ENCODE peak calls at places on chromosomes 11 and 22, in eight cellular contexts. One of them, this sample, is unnamed.

GRCh38 chr22:27004434-27004833 is 347.0 kb downstream of the MIAT start:
- DNase-seq in heart right ventricle: no peak
- DNase-seq in GM12864: no peak
- DNase-seq in colonic mucosa: no peak
- DNase-seq in WTC11: no peak
- DNase-seq in esophagus squamous epithelium: no peak
- DNase-seq in breast epithelium: no peak
- DNase-seq in AG04450: no peak
- DNase-seq in this sample: no peak

GRCh38 chr11:79950741-79951140 is 509.9 kb upstream of the TENM4 start:
- DNase-seq in heart right ventricle: no peak
- DNase-seq in WTC11: no peak
- DNase-seq in colonic mucosa: no peak
- DNase-seq in esophagus squamous epithelium: no peak
- DNase-seq in breast epithelium: no peak
- DNase-seq in AG04450: no peak
- DNase-seq in GM12864: no peak
- DNase-seq in this sample: no peak

GRCh38 chr22:45968003-45968650 is 8.8 kb downstream of the WNT7B start:
- DNase-seq in AG04450: no peak
- DNase-seq in breast epithelium: no peak
- DNase-seq in WTC11: no peak
- DNase-seq in GM12864: no peak
- DNase-seq in heart right ventricle: no peak
- DNase-seq in colonic mucosa: no peak
- DNase-seq in esophagus squamous epithelium: no peak
- DNase-seq in this sample: no peak

GRCh38 chr11:120203626-120204025 is 7.2 kb upstream of the OAF start:
- DNase-seq in GM12864: no peak
- DNase-seq in colonic mucosa: no peak
- DNase-seq in breast epithelium: no peak
- DNase-seq in WTC11: no peak
- DNase-seq in AG04450: no peak
- DNase-seq in esophagus squamous epithelium: no peak
- DNase-seq in heart right ventricle: no peak
- DNase-seq in this sample: peak

GRCh38 chr11:12137938-12138731 is 27.7 kb downstream of the MICAL2 start:
- DNase-seq in WTC11: no peak
- DNase-seq in heart right ventricle: no peak
- DNase-seq in breast epithelium: no peak
- DNase-seq in colonic mucosa: no peak
- DNase-seq in esophagus squamous epithelium: no peak
- DNase-seq in AG04450: peak
- DNase-seq in GM12864: no peak
- DNase-seq in this sample: peak

GRCh38 chr22:45051419-45051818 is 41.6 kb upstream of the PHF21B start:
- DNase-seq in AG04450: no peak
- DNase-seq in WTC11: no peak
- DNase-seq in esophagus squamous epithelium: no peak
- DNase-seq in colonic mucosa: no peak
- DNase-seq in GM12864: no peak
- DNase-seq in breast epithelium: no peak
- DNase-seq in heart right ventricle: no peak
- DNase-seq in this sample: no peak

GRCh38 chr22:36327922-36328551 is 59.7 kb downstream of the MYH9 start:
- DNase-seq in heart right ventricle: peak
- DNase-seq in colonic mucosa: no peak
- DNase-seq in esophagus squamous epithelium: no peak
- DNase-seq in breast epithelium: no peak
- DNase-seq in GM12864: no peak
- DNase-seq in WTC11: no peak
- DNase-seq in AG04450: peak
- DNase-seq in this sample: no peak

GRCh38 chr22:47396515-47396914 is 634.1 kb downstream of the TBC1D22A start:
- DNase-seq in GM12864: no peak
- DNase-seq in WTC11: no peak
- DNase-seq in heart right ventricle: no peak
- DNase-seq in esophagus squamous epithelium: no peak
- DNase-seq in colonic mucosa: no peak
- DNase-seq in AG04450: no peak
- DNase-seq in breast epithelium: no peak
- DNase-seq in this sample: no peak

GRCh38 chr11:18371279-18371678 is 23.1 kb upstream of the LDHA start:
- DNase-seq in breast epithelium: no peak
- DNase-seq in AG04450: no peak
- DNase-seq in GM12864: no peak
- DNase-seq in WTC11: no peak
- DNase-seq in heart right ventricle: no peak
- DNase-seq in esophagus squamous epithelium: no peak
- DNase-seq in colonic mucosa: no peak
- DNase-seq in this sample: no peak

GRCh38 chr11:47399860-47400812 is 8.3 kb upstream of the SLC39A13 start:
- DNase-seq in GM12864: no peak
- DNase-seq in esophagus squamous epithelium: no peak
- DNase-seq in AG04450: no peak
- DNase-seq in colonic mucosa: no peak
- DNase-seq in breast epithelium: no peak
- DNase-seq in WTC11: peak
- DNase-seq in heart right ventricle: no peak
- DNase-seq in this sample: no peak

GRCh38 chr22:50167689-50168489 is 2.6 kb upstream of the PANX2 start:
- DNase-seq in breast epithelium: no peak
- DNase-seq in esophagus squamous epithelium: no peak
- DNase-seq in colonic mucosa: no peak
- DNase-seq in GM12864: no peak
- DNase-seq in heart right ventricle: no peak
- DNase-seq in AG04450: no peak
- DNase-seq in WTC11: no peak
- DNase-seq in this sample: no peak

GRCh38 chr11:72792437-72793021 is 1.3 kb downstream of the STARD10 start:
- DNase-seq in breast epithelium: no peak
- DNase-seq in AG04450: no peak
- DNase-seq in WTC11: no peak
- DNase-seq in GM12864: no peak
- DNase-seq in heart right ventricle: no peak
- DNase-seq in colonic mucosa: no peak
- DNase-seq in esophagus squamous epithelium: no peak
- DNase-seq in this sample: no peak

GRCh38 chr11:71102251-71102995 is 150.0 kb downstream of the SHANK2 start:
- DNase-seq in esophagus squamous epithelium: no peak
- DNase-seq in AG04450: no peak
- DNase-seq in breast epithelium: peak
- DNase-seq in WTC11: no peak
- DNase-seq in colonic mucosa: no peak
- DNase-seq in heart right ventricle: no peak
- DNase-seq in GM12864: no peak
- DNase-seq in this sample: no peak
- TF ChIP-seq CTCF in esophagus squamous epithelium: no peak
- TF ChIP-seq CTCF in AG04450: no peak
- TF ChIP-seq CTCF in breast epithelium: no peak
- TF ChIP-seq CTCF in WTC11: no peak
- TF ChIP-seq CTCF in colonic mucosa: no peak
- TF ChIP-seq CTCF in heart right ventricle: no peak
- TF ChIP-seq CTCF in GM12864: no peak
- TF ChIP-seq CTCF in this sample: no peak

GRCh38 chr11:77473801-77474508 is at the start of gene PAK1:
- DNase-seq in WTC11: peak
- DNase-seq in esophagus squamous epithelium: peak
- DNase-seq in heart right ventricle: peak
- DNase-seq in GM12864: peak
- DNase-seq in AG04450: peak
- DNase-seq in breast epithelium: peak
- DNase-seq in colonic mucosa: peak
- DNase-seq in this sample: peak
- TF ChIP-seq CTCF in WTC11: no peak
- TF ChIP-seq CTCF in esophagus squamous epithelium: no peak
- TF ChIP-seq CTCF in heart right ventricle: no peak
- TF ChIP-seq CTCF in GM12864: peak
- TF ChIP-seq CTCF in AG04450: peak
- TF ChIP-seq CTCF in breast epithelium: no peak
- TF ChIP-seq CTCF in colonic mucosa: no peak
- TF ChIP-seq CTCF in this sample: peak

GRCh38 chr22:41256254-41256897 is 15.6 kb upstream of the CHADL start:
- DNase-seq in heart right ventricle: no peak
- DNase-seq in colonic mucosa: no peak
- DNase-seq in GM12864: no peak
- DNase-seq in esophagus squamous epithelium: no peak
- DNase-seq in breast epithelium: no peak
- DNase-seq in AG04450: peak
- DNase-seq in WTC11: no peak
- DNase-seq in this sample: peak
- TF ChIP-seq CTCF in heart right ventricle: no peak
- TF ChIP-seq CTCF in colonic mucosa: no peak
- TF ChIP-seq CTCF in GM12864: no peak
- TF ChIP-seq CTCF in esophagus squamous epithelium: no peak
- TF ChIP-seq CTCF in breast epithelium: no peak
- TF ChIP-seq CTCF in AG04450: peak
- TF ChIP-seq CTCF in WTC11: no peak
- TF ChIP-seq CTCF in this sample: peak

DNA sequence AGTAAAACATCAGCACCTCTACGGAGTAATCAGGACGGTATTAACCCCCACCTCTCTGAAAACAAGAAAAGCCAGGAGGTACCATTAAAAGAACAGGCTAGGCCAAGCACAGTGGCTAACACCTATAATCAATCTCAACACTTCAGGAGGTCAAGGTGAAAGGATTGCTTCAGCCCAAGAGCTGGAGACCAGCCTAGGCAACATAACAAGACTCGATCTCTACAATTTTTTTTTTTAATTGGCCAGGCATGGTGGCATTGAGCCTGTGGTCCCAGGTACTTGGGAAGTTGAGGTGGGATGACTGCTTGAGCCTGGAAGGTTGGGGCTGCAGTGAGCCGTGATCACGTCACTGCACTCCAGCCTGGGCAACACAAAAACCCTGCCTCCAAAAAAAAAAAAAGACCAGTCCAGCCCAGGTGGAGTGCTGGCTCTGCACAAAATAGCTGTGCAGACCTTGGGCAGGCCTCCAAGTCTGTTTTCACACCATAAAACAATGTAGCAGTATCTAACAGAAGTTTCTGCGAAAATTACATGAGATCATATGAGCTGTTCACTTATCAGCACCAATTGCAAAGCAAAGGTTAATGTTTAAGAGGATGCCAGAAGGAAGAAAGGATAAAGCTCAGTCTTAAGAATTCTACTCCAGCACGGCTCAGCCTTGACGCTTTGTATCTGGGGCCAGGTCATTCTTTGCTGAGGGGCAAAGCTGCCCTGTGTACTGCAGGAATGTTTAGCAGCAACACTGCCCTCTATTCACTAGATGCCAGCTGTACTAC is 14.8 kb downstream of the CHKA start:
- DNase-seq in AG04450: no peak
- DNase-seq in WTC11: no peak
- DNase-seq in breast epithelium: no peak
- DNase-seq in colonic mucosa: peak
- DNase-seq in heart right ventricle: no peak
- DNase-seq in GM12864: no peak
- DNase-seq in esophagus squamous epithelium: no peak
- DNase-seq in this sample: no peak
- TF ChIP-seq CTCF in AG04450: no peak
- TF ChIP-seq CTCF in WTC11: no peak
- TF ChIP-seq CTCF in breast epithelium: no peak
- TF ChIP-seq CTCF in colonic mucosa: no peak
- TF ChIP-seq CTCF in heart right ventricle: no peak
- TF ChIP-seq CTCF in GM12864: no peak
- TF ChIP-seq CTCF in esophagus squamous epithelium: no peak
- TF ChIP-seq CTCF in this sample: no peak

This sample was measured in HFFc6.